ENCODE peak calls at places on chromosomes 12 and 14, in four cellular contexts. E, T, R and X are unnamed samples.
A peak's percentile ranks its signal among the peaks of the same experiment; 100 is the strongest.

GRCh38 chr12:4615667-4616066 is 33.2 kb downstream of the AKAP3 start:
- DNase-seq in E (no peak), R (no peak), T (no peak), X (no peak)

GRCh38 chr12:79274571-79275064 is 410.0 kb downstream of the SYT1 start:
- DNase-seq in T (no peak), E (no peak), R (no peak), X (no peak)

GRCh38 chr12:86261606-86262005 is 5.4 kb upstream of the MGAT4C start:
- DNase-seq in R (no peak), E (no peak), T (no peak), X (no peak)

GRCh38 chr14:37708481-37708880 is 113.1 kb downstream of the TTC6 start:
- DNase-seq in R (no peak), T (peak; percentile 63), E (no peak), X (peak; percentile 5)

GRCh38 chr12:57816001-57816854 is 2.3 kb downstream of the AVIL start:
- DNase-seq in T (peak; percentile 26), R (no peak), E (no peak), X (no peak)

GRCh38 chr14:26984318-26985177 is 386.7 kb upstream of the NOVA1 start:
- DNase-seq in R (peak; percentile 22), E (peak; percentile 2), T (peak; percentile 33), X (peak; percentile 17)

GRCh38 chr14:91216731-91217226 is 27.7 kb downstream of the GPR68 start:
- DNase-seq in T (no peak), E (no peak), R (no peak), X (no peak)

GRCh38 chr12:72006766-72007165 is 68.1 kb downstream of the TPH2 start:
- DNase-seq in R (no peak), T (no peak), E (no peak), X (no peak)

GRCh38 chr12:129941646-129942045 is 37.8 kb upstream of the TMEM132D start:
- DNase-seq in R (no peak), T (no peak), E (no peak), X (no peak)

GRCh38 chr14:43528321-43528720 is 978.8 kb downstream of the FSCB start:
- DNase-seq in E (no peak), T (no peak), R (no peak), X (no peak)

GRCh38 chr14:105467249-105467941 is 7.2 kb upstream of the CRIP2 start:
- DNase-seq in T (no peak), E (no peak), R (no peak), X (no peak)